ENCODE peak calls at places on chromosomes 12 and 14, in nine cellular contexts. Y is DND-41, C is NCI-H1092 treated with DMSO at 0.1 percent for 48 hours, V is NCI-H1105, D is cardiac fibroblast, W is GM20000, R is progenitor cell of endocrine pancreas, N is NCI-H1930, M is fibroblast of gingiva. X is an unnamed sample.

GRCh38 chr12:30988887-30989286 is 62.3 kb downstream of the TSPAN11 start:
- DNase-seq in Y (no peak), C (peak), V (no peak), D (no peak), W (no peak), R (no peak), N (no peak), M (no peak), X (no peak)

GRCh38 chr14:101072070-101072469 is 168.5 kb upstream of the RTL1 start:
- DNase-seq in Y (no peak), C (no peak), V (no peak), D (no peak), W (no peak), R (peak), N (no peak), M (no peak), X (no peak)

GRCh38 chr12:1044697-1045096 is 53.7 kb downstream of the ERC1 start:
- DNase-seq in Y (no peak), C (no peak), V (no peak), D (peak), W (no peak), R (no peak), N (no peak), M (no peak), X (no peak)

GRCh38 chr12:57138526-57139272 is 8.7 kb downstream of the LRP1-AS start:
- DNase-seq in Y (no peak), C (no peak), V (no peak), D (peak), W (no peak), R (no peak), N (no peak), M (peak), X (peak)

GRCh38 chr12:84689638-84690037 is 223.0 kb downstream of the SLC6A15 start:
- DNase-seq in Y (no peak), C (no peak), V (peak), D (no peak), W (no peak), R (no peak), N (no peak), M (no peak), X (peak)

GRCh38 chr14:30972882-30973582 is 52.4 kb upstream of the AP4S1 start:
- DNase-seq in Y (no peak), C (no peak), V (no peak), D (no peak), W (no peak), R (no peak), N (no peak), M (no peak), X (no peak)

GRCh38 chr14:23539209-23539866 is 12.2 kb downstream of the ZFHX2 start:
- DNase-seq in Y (peak), C (peak), V (peak), D (peak), W (peak), R (peak), N (peak), M (no peak), X (peak)

GRCh38 chr12:83527700-83528281 is 841.1 kb downstream of the TMTC2 start:
- DNase-seq in Y (no peak), C (no peak), V (no peak), D (no peak), W (no peak), R (no peak), N (no peak), M (no peak), X (no peak)

GRCh38 chr14:54138354-54139038 is 181.9 kb upstream of the BMP4 start:
- DNase-seq in Y (no peak), C (no peak), V (no peak), D (no peak), W (no peak), R (no peak), N (no peak), M (peak), X (no peak)

GRCh38 chr12:12714276-12715001 is 2.7 kb upstream of the CDKN1B start:
- DNase-seq in Y (peak), C (peak), V (peak), D (peak), W (peak), R (no peak), N (no peak), M (no peak), X (peak)

GRCh38 chr12:47860279-47860841 is 40.7 kb upstream of the HDAC7 start:
- DNase-seq in Y (no peak), C (no peak), V (no peak), D (no peak), W (no peak), R (no peak), N (no peak), M (no peak), X (no peak)

GRCh38 chr14:64702493-64703392 is 1.5 kb upstream of the PLEKHG3 start:
- DNase-seq in Y (no peak), C (no peak), V (peak), D (no peak), W (no peak), R (peak), N (no peak), M (no peak), X (peak)

GRCh38 chr12:109759595-109759994 is 46.0 kb downstream of the FAM222A start:
- DNase-seq in Y (no peak), C (no peak), V (no peak), D (no peak), W (no peak), R (peak), N (no peak), M (no peak), X (no peak)

GRCh38 chr12:109758406-109759075 is 44.9 kb downstream of the FAM222A start:
- DNase-seq in Y (no peak), C (no peak), V (no peak), D (no peak), W (no peak), R (no peak), N (no peak), M (no peak), X (no peak)

GRCh38 chr12:111298583-111299436 is 70.1 kb downstream of the PHETA1 start:
- DNase-seq in Y (peak), C (peak), V (peak), D (peak), W (peak), R (peak), N (peak), M (peak), X (peak)

GRCh38 chr12:1882850-1883470 is 35.5 kb downstream of the CACNA2D4 start:
- DNase-seq in Y (no peak), C (no peak), V (no peak), D (no peak), W (no peak), R (peak), N (no peak), M (no peak), X (no peak)

X was measured in hepatocyte.